ENCODE peak calls at places on chromosome 14, in nine cellular contexts. K is caudate nucleus; J is substantia nigra; V is NCI-H774; S is retina; H is OCI-LY7; C is SHP77; Q is EH; L is activated CD8-positive, alpha-beta memory T cell treated with anti-CD3 and anti-CD28 coated beads, Interleukin-2, amount 50 U/mL, for 48 hours. X is an unnamed sample.

GRCh38 chr14:95314609-95315008 is 5.1 kb downstream of the CLMN start:
- DNase-seq in K (no peak), J (no peak), V (no peak), S (no peak), H (no peak), C (no peak), Q (peak), L (peak), X (peak)

GRCh38 chr14:104714066-104714465 is 10.0 kb upstream of the ADSS1 start:
- DNase-seq in K (no peak), J (no peak), V (no peak), S (no peak), H (no peak), C (no peak), Q (no peak), L (no peak), X (no peak)

GRCh38 chr14:69045857-69046351 is 66.8 kb upstream of the ACTN1 start:
- DNase-seq in K (no peak), J (no peak), V (no peak), S (no peak), H (no peak), C (no peak), Q (peak), L (no peak), X (peak)

GRCh38 chr14:80978403-80978802 is 23.0 kb downstream of the TSHR start:
- DNase-seq in K (no peak), J (no peak), V (no peak), S (no peak), H (peak), C (no peak), Q (no peak), L (no peak), X (no peak)

GRCh38 chr14:92726135-92726932 is 22.1 kb downstream of the LGMN start:
- DNase-seq in K (no peak), J (no peak), V (no peak), S (no peak), H (no peak), C (no peak), Q (peak), L (no peak), X (peak)

GRCh38 chr14:74501135-74501614 is 7.6 kb downstream of the ISCA2 start:
- DNase-seq in K (peak), J (peak), V (no peak), S (peak), H (peak), C (peak), Q (peak), L (peak), X (peak)

GRCh38 chr14:32331227-32331597 is 2.1 kb downstream of the AKAP6 start:
- DNase-seq in K (no peak), J (no peak), V (peak), S (no peak), H (no peak), C (no peak), Q (no peak), L (no peak), X (no peak)

GRCh38 chr14:103250181-103250580 is 83.9 kb upstream of the EIF5 start:
- DNase-seq in K (no peak), J (no peak), V (no peak), S (no peak), H (no peak), C (no peak), Q (no peak), L (no peak), X (no peak)

GRCh38 chr14:105161964-105162363 is 6.6 kb downstream of the JAG2 start:
- DNase-seq in K (no peak), J (no peak), V (no peak), S (no peak), H (no peak), C (no peak), Q (no peak), L (no peak), X (no peak)

GRCh38 chr14:68616255-68616902 is 176.5 kb downstream of the ZFP36L1 start:
- DNase-seq in K (no peak), J (no peak), V (no peak), S (no peak), H (peak), C (no peak), Q (peak), L (no peak), X (no peak)

GRCh38 chr14:51735851-51736250 is 84.1 kb downstream of the FRMD6 start:
- DNase-seq in K (no peak), J (no peak), V (peak), S (no peak), H (no peak), C (peak), Q (peak), L (no peak), X (no peak)

GRCh38 chr14:106417224-106418049 is 891.1 kb downstream of the TMEM121 start:
- DNase-seq in K (no peak), J (no peak), V (no peak), S (no peak), H (peak), C (peak), Q (no peak), L (peak), X (peak)

GRCh38 chr14:45434221-45434620 is 181.2 kb upstream of the MIS18BP1 start:
- DNase-seq in K (no peak), J (no peak), V (no peak), S (no peak), H (no peak), C (no peak), Q (no peak), L (no peak), X (no peak)

GRCh38 chr14:75293920-75294648 is 15.5 kb downstream of the FOS start:
- DNase-seq in K (peak), J (peak), V (peak), S (peak), H (peak), C (peak), Q (peak), L (peak), X (peak)

GRCh38 chr14:103801459-103801858 is 45.9 kb downstream of the PPP1R13B start:
- DNase-seq in K (no peak), J (no peak), V (no peak), S (no peak), H (no peak), C (no peak), Q (peak), L (no peak), X (no peak)

GRCh38 chr14:97788846-97789528 is 991.8 kb downstream of the VRK1 start:
- DNase-seq in K (no peak), J (no peak), V (no peak), S (no peak), H (no peak), C (no peak), Q (no peak), L (no peak), X (no peak)

GRCh38 chr14:69314327-69314726 is 54.4 kb downstream of the GALNT16 start:
- DNase-seq in K (no peak), J (no peak), V (no peak), S (no peak), H (no peak), C (no peak), Q (no peak), L (peak), X (no peak)

GRCh38 chr14:68925373-68925772 is 53.7 kb downstream of the ACTN1 start:
- DNase-seq in K (no peak), J (no peak), V (no peak), S (no peak), H (no peak), C (no peak), Q (no peak), L (no peak), X (no peak)

GRCh38 chr14:61418749-61419148 is 97.4 kb downstream of the PRKCH start:
- DNase-seq in K (no peak), J (no peak), V (no peak), S (no peak), H (no peak), C (no peak), Q (no peak), L (no peak), X (no peak)

GRCh38 chr14:104426771-104427125 is 152.8 kb upstream of the C14orf180 start:
- DNase-seq in K (no peak), J (no peak), V (no peak), S (no peak), H (no peak), C (no peak), Q (no peak), L (no peak), X (no peak)

GRCh38 chr14:68789798-68790655 is 2.8 kb downstream of the ZFP36L1 start:
- DNase-seq in K (no peak), J (peak), V (no peak), S (peak), H (no peak), C (no peak), Q (peak), L (peak), X (peak)

GRCh38 chr14:24430143-24430681 is 458 bp downstream of the KHNYN start:
- DNase-seq in K (peak), J (peak), V (peak), S (peak), H (peak), C (peak), Q (peak), L (peak), X (no peak)

GRCh38 chr14:92567173-92567725 is 53.7 kb downstream of the RIN3 start:
- DNase-seq in K (no peak), J (no peak), V (no peak), S (no peak), H (no peak), C (no peak), Q (no peak), L (no peak), X (no peak)

GRCh38 chr14:69138189-69138535 is 14.8 kb downstream of the DCAF5 start:
- DNase-seq in K (no peak), J (no peak), V (no peak), S (no peak), H (no peak), C (no peak), Q (peak), L (no peak), X (no peak)

GRCh38 chr14:22854963-22855724 is 16.4 kb upstream of the LRP10 start:
- DNase-seq in K (no peak), J (no peak), V (no peak), S (no peak), H (no peak), C (no peak), Q (no peak), L (no peak), X (no peak)

GRCh38 chr14:91295851-91296796 is 51.6 kb upstream of the GPR68 start:
- DNase-seq in K (no peak), J (no peak), V (no peak), S (no peak), H (no peak), C (no peak), Q (no peak), L (no peak), X (no peak)